ENCODE peak calls at places on chromosomes 1 and 21, in ten cellular contexts. I is fibroblast of lung, N is IMR-90, H is uterus, F is body of pancreas, W is upper lobe of right lung, Q is lower lobe of right lung, Y is neural progenitor cell, A is HL-60, V is A549. J is an unnamed sample.

GRCh38 chr1:177945943-177946650 is 23.8 kb downstream of the SEC16B start:
- DNase-seq in I (peak; percentile 70), N (peak; percentile 65), H (peak; percentile 57), F (peak; percentile 47), W (no peak), Q (no peak), Y (peak; percentile 82), A (peak; percentile 40), V (peak; percentile 61), J (no peak)

GRCh38 chr1:213474054-213474453 is 423.0 kb downstream of the RPS6KC1 start:
- DNase-seq in I (no peak), N (no peak), H (no peak), F (peak; percentile 32), W (no peak), Q (no peak), Y (no peak), A (no peak), V (no peak), J (no peak)

GRCh38 chr1:41726899-41727748 is 191.6 kb downstream of the HIVEP3 start:
- DNase-seq in I (no peak), N (no peak), H (no peak), F (no peak), W (peak; percentile 90), Q (peak; percentile 88), Y (no peak), A (peak; percentile 78), V (no peak), J (no peak)

GRCh38 chr21:42245348-42246185 is 26.6 kb downstream of the ABCG1 start:
- DNase-seq in I (no peak), N (no peak), H (no peak), F (no peak), W (no peak), Q (peak; percentile 43), Y (peak; percentile 51), A (no peak), V (no peak), J (no peak)

GRCh38 chr1:246588322-246588721 is 22.1 kb downstream of the CNST start:
- DNase-seq in I (peak; percentile 63), N (peak; percentile 88), H (no peak), F (no peak), W (no peak), Q (no peak), Y (no peak), A (no peak), V (no peak), J (no peak)

GRCh38 chr1:93661829-93662474 is 19.7 kb downstream of the BCAR3 start:
- DNase-seq in I (peak; percentile 88), N (peak; percentile 89), H (peak; percentile 32), F (no peak), W (no peak), Q (no peak), Y (no peak), A (no peak), V (peak; percentile 66), J (no peak)

GRCh38 chr1:169103002-169103401 is 3.5 kb upstream of the ATP1B1 start:
- DNase-seq in I (no peak), N (no peak), H (no peak), F (no peak), W (no peak), Q (no peak), Y (no peak), A (no peak), V (no peak), J (no peak)

GRCh38 chr1:14011132-14011531 is 311.1 kb downstream of the PRDM2 start:
- DNase-seq in I (no peak), N (no peak), H (no peak), F (no peak), W (no peak), Q (no peak), Y (no peak), A (no peak), V (no peak), J (no peak)

GRCh38 chr1:192929606-192930005 is 120.8 kb downstream of the RGS2 start:
- DNase-seq in I (no peak), N (no peak), H (no peak), F (no peak), W (no peak), Q (no peak), Y (no peak), A (peak; percentile 31), V (no peak), J (no peak)

GRCh38 chr1:245837741-245838140 is 669.3 kb downstream of the SMYD3 start:
- DNase-seq in I (no peak), N (peak; percentile 57), H (no peak), F (no peak), W (no peak), Q (no peak), Y (no peak), A (no peak), V (no peak), J (no peak)

GRCh38 chr1:161962094-161962887 is 61.4 kb downstream of the OLFML2B start:
- DNase-seq in I (peak; percentile 81), N (peak; percentile 87), H (no peak), F (no peak), W (no peak), Q (no peak), Y (no peak), A (no peak), V (no peak), J (peak; percentile 10)

GRCh38 chr21:36141513-36141925 is 6.6 kb downstream of the CBR3 start:
- DNase-seq in I (peak; percentile 85), N (peak; percentile 89), H (peak; percentile 88), F (peak; percentile 91), W (peak; percentile 87), Q (peak; percentile 85), Y (peak; percentile 95), A (peak; percentile 86), V (peak; percentile 87), J (peak; percentile 87)
- H3K27ac ChIP-seq in I (no peak overlapping the region), N (no peak overlapping the region), H (no peak overlapping the region), F (peak overlapping the region; percentile 15), W (no peak overlapping the region), Q (peak overlapping the region; percentile 5), Y (no peak overlapping the region), A (no peak overlapping the region), V (no peak overlapping the region), J (peak overlapping the region; percentile 54)

GRCh38 chr1:209657918-209658317 is 5.7 kb upstream of the LAMB3 start:
- DNase-seq in I (no peak), N (no peak), H (no peak), F (no peak), W (no peak), Q (no peak), Y (no peak), A (no peak), V (no peak), J (no peak)

GRCh38 chr1:209655832-209656231 is 3.6 kb upstream of the LAMB3 start:
- DNase-seq in I (no peak), N (no peak), H (no peak), F (peak; percentile 47), W (no peak), Q (no peak), Y (no peak), A (no peak), V (no peak), J (no peak)

GRCh38 chr1:209659909-209660308 is 7.7 kb upstream of the LAMB3 start:
- DNase-seq in I (peak; percentile 50), N (peak; percentile 46), H (no peak), F (no peak), W (no peak), Q (no peak), Y (peak; percentile 27), A (peak; percentile 74), V (no peak), J (no peak)

GRCh38 chr1:209655412-209655811 is 3.2 kb upstream of the LAMB3 start:
- DNase-seq in I (no peak), N (no peak), H (no peak), F (no peak), W (no peak), Q (no peak), Y (no peak), A (no peak), V (no peak), J (no peak)

GRCh38 chr1:209657140-209657879 is 5.1 kb upstream of the LAMB3 start:
- DNase-seq in I (no peak), N (no peak), H (no peak), F (no peak), W (no peak), Q (no peak), Y (no peak), A (peak; percentile 84), V (no peak), J (no peak)
- H3K27ac ChIP-seq in I (no peak overlapping the region), N (no peak overlapping the region), H (no peak overlapping the region), F (no peak overlapping the region), W (no peak overlapping the region), Q (no peak overlapping the region), Y (no peak overlapping the region), A (peak overlapping the region; percentile 8), V (no peak overlapping the region), J (no peak overlapping the region)

GRCh38 chr1:236492378-236492777 is 31.4 kb upstream of the LGALS8 start:
- DNase-seq in I (no peak), N (no peak), H (no peak), F (no peak), W (no peak), Q (no peak), Y (no peak), A (no peak), V (no peak), J (no peak)

GRCh38 chr1:236491469-236492136 is 32.2 kb upstream of the LGALS8 start:
- DNase-seq in I (no peak), N (no peak), H (no peak), F (no peak), W (no peak), Q (no peak), Y (no peak), A (no peak), V (no peak), J (no peak)

GRCh38 chr1:236495359-236496120 is 28.2 kb upstream of the LGALS8 start:
- DNase-seq in I (no peak), N (no peak), H (no peak), F (no peak), W (no peak), Q (no peak), Y (peak; percentile 44), A (no peak), V (no peak), J (no peak)

GRCh38 chr1:236494082-236494481 is 29.7 kb upstream of the LGALS8 start:
- DNase-seq in I (no peak), N (no peak), H (no peak), F (no peak), W (no peak), Q (no peak), Y (no peak), A (no peak), V (no peak), J (no peak)

GRCh38 chr1:236494586-236495207 is 29.1 kb upstream of the LGALS8 start:
- DNase-seq in I (peak; percentile 24), N (peak; percentile 18), H (no peak), F (no peak), W (no peak), Q (no peak), Y (no peak), A (no peak), V (no peak), J (no peak)
- H3K27ac ChIP-seq in I (no peak overlapping the region), N (no peak overlapping the region), H (no peak overlapping the region), F (no peak overlapping the region), W (no peak overlapping the region), Q (no peak overlapping the region), Y (no peak overlapping the region), A (no peak overlapping the region), V (no peak overlapping the region), J (no peak overlapping the region)

DNA sequence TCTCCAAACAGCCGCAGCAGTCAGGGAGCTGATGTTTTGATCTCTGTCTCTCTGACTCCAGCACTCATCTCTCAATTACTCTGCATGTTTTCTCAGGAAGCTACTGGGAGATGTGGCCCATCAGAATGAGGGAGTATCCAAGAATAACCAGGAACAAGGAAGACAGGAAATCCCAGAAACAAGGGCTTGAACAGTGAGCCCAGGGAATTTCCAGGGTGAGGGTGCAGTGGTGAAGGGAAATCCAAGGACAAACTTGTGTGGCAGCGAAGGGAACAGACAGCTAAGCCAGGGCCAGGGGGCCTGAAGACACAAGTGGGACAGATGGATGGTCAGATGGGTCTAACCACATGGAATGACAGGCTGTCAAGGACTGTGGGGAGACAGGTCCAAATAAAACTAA is 121.8 kb upstream of the ERRFI1 start:
- DNase-seq in I (no peak), N (peak; percentile 33), H (no peak), F (no peak), W (no peak), Q (no peak), Y (no peak), A (no peak), V (no peak), J (no peak)
- H3K27ac ChIP-seq in I (no peak overlapping the region), N (no peak overlapping the region), H (no peak overlapping the region), F (no peak overlapping the region), W (no peak overlapping the region), Q (no peak overlapping the region), Y (no peak overlapping the region), A (no peak overlapping the region), V (peak overlapping the region; percentile 12), J (no peak overlapping the region)